ENCODE peak calls at places on chromosomes 11 and 22, in nine cellular contexts. T is effector CD4-positive, alpha-beta T cell; P is fibroblast of mammary gland; Z is stimulated activated CD4-positive, alpha-beta T cell treated with anti-CD3 and anti-CD28 coated beads, Interleukin-2, amount 100 ng/mL, for 24 hours; L is MM.1S; E is A549; S is D341Med; X is EH; D is activated T-cell treated with anti-CD3 and anti-CD28 coated beads for 1 hour. J is an unnamed sample.

GRCh38 chr22:29265306-29265705 is 2.5 kb downstream of the RHBDD3 start:
- DNase-seq in X (no peak), E (no peak), D (no peak), S (no peak), P (no peak), T (no peak), Z (no peak), L (no peak), J (no peak)

GRCh38 chr11:69814902-69815301 is 4.3 kb downstream of the FGF3 start:
- DNase-seq in P (no peak), Z (no peak), D (no peak), X (no peak), S (no peak), L (no peak), T (no peak), E (no peak), J (no peak)

GRCh38 chr11:116373545-116373944 is 399.2 kb downstream of the BUD13 start:
- DNase-seq in D (no peak), P (no peak), T (no peak), L (no peak), S (peak), E (no peak), X (no peak), Z (no peak), J (no peak)

GRCh38 chr11:78147807-78148206 is 8.4 kb upstream of the ALG8 start:
- DNase-seq in L (no peak), D (no peak), X (no peak), E (no peak), T (no peak), S (no peak), P (no peak), Z (no peak), J (no peak)

GRCh38 chr22:49394116-49394785 is 433.4 kb downstream of the BRD1 start:
- DNase-seq in S (no peak), L (no peak), P (no peak), Z (no peak), E (no peak), D (no peak), X (no peak), T (no peak), J (no peak)

GRCh38 chr11:68749501-68750196 is 1.7 kb downstream of the TESMIN start:
- DNase-seq in X (no peak), S (no peak), E (no peak), T (no peak), Z (no peak), P (peak), D (no peak), L (no peak), J (no peak)

GRCh38 chr11:117445097-117445658 is 117.5 kb downstream of the CEP164 start:
- DNase-seq in L (no peak), X (peak), T (no peak), Z (no peak), E (no peak), D (no peak), S (no peak), P (no peak), J (no peak)

GRCh38 chr11:108617055-108617454 is 23.5 kb upstream of the EXPH5 start:
- DNase-seq in T (no peak), E (no peak), P (no peak), D (no peak), Z (no peak), L (no peak), S (no peak), X (no peak), J (no peak)

GRCh38 chr22:29032584-29032983 is 29.0 kb downstream of the C22orf31 start:
- DNase-seq in E (no peak), Z (no peak), P (peak), T (no peak), L (no peak), S (no peak), D (no peak), X (peak), J (no peak)

GRCh38 chr22:46696225-46696518 is 41.9 kb downstream of the CERK start:
- DNase-seq in L (no peak), Z (no peak), S (no peak), T (no peak), E (no peak), X (no peak), D (no peak), P (no peak), J (no peak)

GRCh38 chr11:43691332-43691731 is 10.8 kb downstream of the HSD17B12 start:
- DNase-seq in S (no peak), E (no peak), X (no peak), D (no peak), T (no peak), Z (no peak), L (no peak), P (no peak), J (no peak)

GRCh38 chr11:100863080-100863581 is 176.0 kb downstream of the ARHGAP42 start:
- DNase-seq in D (no peak), S (peak), P (peak), T (no peak), L (peak), E (no peak), X (peak), Z (no peak), J (peak)

GRCh38 chr22:50199836-50200332 is 927 bp upstream of the SELENOO start:
- DNase-seq in T (no peak), Z (no peak), X (no peak), D (no peak), L (no peak), S (no peak), P (no peak), E (no peak), J (no peak)

GRCh38 chr11:18203723-18204122 is 31.1 kb downstream of the MRGPRX4 start:
- DNase-seq in T (no peak), E (peak), L (no peak), Z (no peak), D (no peak), X (peak), S (peak), P (peak), J (no peak)

GRCh38 chr22:20441631-20442484 is 4.2 kb upstream of the SCARF2 start:
- DNase-seq in E (no peak), S (peak), X (peak), D (no peak), Z (no peak), P (no peak), L (no peak), T (no peak), J (no peak)

GRCh38 chr22:50177537-50178470 is 7.3 kb downstream of the PANX2 start:
- DNase-seq in P (no peak), L (no peak), S (no peak), T (no peak), X (no peak), Z (no peak), D (no peak), E (no peak), J (no peak)

GRCh38 chr11:101862410-101863233 is 52.2 kb upstream of the CEP126 start:
- DNase-seq in D (no peak), T (no peak), Z (no peak), E (peak), L (no peak), S (peak), X (peak), P (peak), J (peak)

GRCh38 chr11:68302256-68303054 is 9.9 kb upstream of the LRP5 start:
- DNase-seq in X (peak), D (no peak), S (no peak), E (no peak), P (peak), L (no peak), Z (no peak), T (no peak), J (peak)

GRCh38 chr22:19517171-19517500 is 7.1 kb downstream of the CLDN5 start:
- DNase-seq in Z (no peak), L (no peak), S (peak), D (no peak), E (no peak), P (no peak), T (no peak), X (no peak), J (no peak)

GRCh38 chr11:125435461-125436238 is 60.4 kb downstream of the FEZ1 start:
- DNase-seq in X (no peak), E (no peak), Z (no peak), P (no peak), S (no peak), L (no peak), T (no peak), D (no peak), J (no peak)

GRCh38 chr22:17867160-17867785 is 93.0 kb upstream of the BID start:
- DNase-seq in L (no peak), Z (no peak), E (no peak), P (no peak), T (no peak), D (no peak), X (no peak), S (no peak), J (no peak)

GRCh38 chr11:68704887-68705286 is 20.5 kb downstream of the GAL start:
- DNase-seq in Z (no peak), T (no peak), E (no peak), P (no peak), X (no peak), S (peak), L (no peak), D (no peak), J (no peak)

GRCh38 chr11:21415566-21415965 is 746.2 kb downstream of the NELL1 start:
- DNase-seq in P (no peak), X (no peak), D (no peak), S (peak), L (no peak), Z (no peak), T (no peak), E (no peak), J (no peak)

GRCh38 chr11:95498731-95499396 is 267.9 kb upstream of the SESN3 start:
- DNase-seq in L (no peak), P (no peak), E (no peak), S (no peak), X (no peak), D (no peak), T (no peak), Z (no peak), J (no peak)

GRCh38 chr22:29148826-29149225 is 56.9 kb upstream of the EMID1 start:
- DNase-seq in D (no peak), X (no peak), E (no peak), P (no peak), L (no peak), S (no peak), Z (no peak), T (no peak), J (no peak)

GRCh38 chr11:19673924-19674390 is 38.7 kb upstream of the NAV2 start:
- DNase-seq in Z (no peak), S (no peak), D (no peak), T (no peak), X (no peak), E (no peak), L (no peak), P (peak), J (no peak)

GRCh38 chr11:123247498-123247799 is 52.4 kb upstream of the CLMP start:
- DNase-seq in Z (no peak), D (no peak), E (no peak), S (no peak), X (no peak), P (no peak), L (no peak), T (no peak), J (no peak)

GRCh38 chr11:15707971-15708370 is 593.2 kb downstream of the INSC start:
- DNase-seq in E (peak), T (no peak), Z (no peak), P (no peak), S (no peak), X (peak), L (no peak), D (no peak), J (no peak)

GRCh38 chr11:63888170-63889086 is 28.5 kb downstream of the RCOR2 start:
- DNase-seq in S (no peak), D (peak), X (peak), Z (peak), E (no peak), T (peak), L (peak), P (peak), J (peak)

GRCh38 chr11:128407962-128408361 is 179.4 kb downstream of the ETS1 start:
- DNase-seq in T (no peak), Z (no peak), L (peak), E (no peak), P (peak), D (no peak), S (no peak), X (peak), J (peak)

GRCh38 chr11:43927925-43928707 is 14.3 kb upstream of the C11orf96 start:
- DNase-seq in P (no peak), Z (no peak), E (no peak), X (no peak), D (no peak), S (no peak), T (no peak), L (no peak), J (no peak)

GRCh38 chr11:418343-419247 is 3.8 kb upstream of the SIGIRR start:
- DNase-seq in P (no peak), X (no peak), D (no peak), T (no peak), L (no peak), S (no peak), E (no peak), Z (no peak), J (no peak)

GRCh38 chr11:85712953-85713352 is 27.0 kb upstream of the CCDC89 start:
- DNase-seq in L (no peak), T (no peak), Z (no peak), P (no peak), X (peak), E (no peak), D (no peak), S (no peak), J (no peak)

GRCh38 chr11:96162816-96163499 is 180.0 kb downstream of the MAML2 start:
- DNase-seq in X (peak), T (no peak), L (no peak), Z (no peak), E (no peak), D (no peak), P (peak), S (peak), J (peak)

GRCh38 chr11:986270-986951 is 50.1 kb downstream of the MUC6 start:
- DNase-seq in D (no peak), Z (no peak), T (no peak), P (no peak), E (no peak), X (no peak), L (no peak), S (no peak), J (no peak)

GRCh38 chr11:96187779-96188624 is 155.0 kb downstream of the MAML2 start:
- DNase-seq in D (no peak), Z (no peak), P (peak), X (peak), T (no peak), E (no peak), L (no peak), S (no peak), J (peak)

GRCh38 chr11:97963528-97964331 is 1057.0 kb upstream of the CNTN5 start:
- DNase-seq in D (no peak), S (no peak), E (no peak), P (no peak), X (peak), L (no peak), T (no peak), Z (no peak), J (no peak)

GRCh38 chr11:47766363-47767227 is 546 bp downstream of the FNBP4 start:
- DNase-seq in L (peak), D (peak), S (no peak), P (peak), X (peak), Z (peak), E (no peak), T (peak), J (peak)

GRCh38 chr11:31542862-31543261 is 33.3 kb downstream of the ELP4 start:
- DNase-seq in S (no peak), D (no peak), T (no peak), X (no peak), E (no peak), P (no peak), L (no peak), Z (no peak), J (no peak)

GRCh38 chr11:46235777-46236688 is 41.4 kb upstream of the CREB3L1 start:
- DNase-seq in L (no peak), S (no peak), D (no peak), E (no peak), X (no peak), P (peak), Z (no peak), T (no peak), J (no peak)

J was measured in mammary epithelial cell.